ENCODE peak calls at places on chromosomes 13 and 19, in five cellular contexts. W is neuronal stem cell, M is H9, I is H1, Z is trophoblast cell. U is an unnamed sample.

GRCh38 chr19:7083076-7083956 is 13.8 kb downstream of the ZNF557 start:
- DNase-seq in W (no peak), M (no peak), I (no peak), Z (no peak), U (peak; percentile 34)

GRCh38 chr19:47019431-47020041 is at the start of gene NPAS1:
- DNase-seq in W (no peak), M (peak; percentile 66), I (peak; percentile 84), Z (peak; percentile 16), U (no peak)

GRCh38 chr19:12513531-12514061 is 29.0 kb upstream of the ZNF709 start:
- DNase-seq in W (no peak), M (peak; percentile 39), I (no peak), Z (no peak), U (no peak)

GRCh38 chr13:97574926-97575325 is 141.0 kb downstream of the RAP2A start:
- DNase-seq in W (no peak), M (peak; percentile 72), I (peak; percentile 48), Z (peak; percentile 67), U (peak; percentile 56)

GRCh38 chr19:17246681-17247425 is 1.1 kb upstream of the NR2F6 start:
- DNase-seq in W (no peak), M (no peak), I (peak; percentile 79), Z (peak; percentile 66), U (peak; percentile 87)

GRCh38 chr19:30682576-30683536 is 310.7 kb downstream of the ZNF536 start:
- DNase-seq in W (peak; percentile 51), M (peak; percentile 63), I (peak; percentile 82), Z (peak; percentile 67), U (peak; percentile 71)

GRCh38 chr19:30968210-30968609 is 381.0 kb downstream of the TSHZ3 start:
- DNase-seq in W (no peak), M (no peak), I (no peak), Z (peak; percentile 11), U (no peak)

GRCh38 chr13:100508996-100509395 is 79.6 kb downstream of the GGACT start:
- DNase-seq in W (no peak), M (no peak), I (no peak), Z (no peak), U (no peak)

GRCh38 chr19:48607359-48607755 is 815 bp downstream of the SPACA4 start:
- DNase-seq in W (no peak), M (no peak), I (no peak), Z (no peak), U (no peak)

GRCh38 chr13:83589816-83590215 is 292.5 kb downstream of the SLITRK1 start:
- DNase-seq in W (no peak), M (no peak), I (no peak), Z (no peak), U (no peak)

GRCh38 chr19:14088634-14089411 is 1.7 kb downstream of the SAMD1 start:
- DNase-seq in W (no peak), M (no peak), I (no peak), Z (no peak), U (no peak)

GRCh38 chr19:48250290-48251025 is 5.3 kb downstream of the CARD8 start:
- DNase-seq in W (no peak), M (no peak), I (no peak), Z (peak; percentile 46), U (no peak)

GRCh38 chr13:31742102-31742695 is 2.9 kb downstream of the RXFP2 start:
- DNase-seq in W (peak; percentile 69), M (peak; percentile 66), I (peak; percentile 83), Z (peak; percentile 79), U (peak; percentile 61)

GRCh38 chr13:70758932-70759331 is 650.7 kb upstream of the KLHL1 start:
- DNase-seq in W (no peak), M (no peak), I (no peak), Z (no peak), U (no peak)

GRCh38 chr19:29724102-29724641 is 9.1 kb upstream of the C19orf12 start:
- DNase-seq in W (peak; percentile 30), M (peak; percentile 61), I (peak; percentile 73), Z (no peak), U (peak; percentile 24)

GRCh38 chr19:35269425-35270117 is 809 bp downstream of the USF2 start:
- DNase-seq in W (peak; percentile 76), M (peak; percentile 93), I (peak; percentile 97), Z (peak; percentile 94), U (peak; percentile 74)

GRCh38 chr13:29905845-29906244 is 55.4 kb upstream of the UBL3 start:
- DNase-seq in W (no peak), M (no peak), I (no peak), Z (peak; percentile 72), U (peak; percentile 35)

GRCh38 chr13:51113186-51113881 is 2.3 kb upstream of the C13orf42 start:
- DNase-seq in W (no peak), M (no peak), I (no peak), Z (no peak), U (no peak)

GRCh38 chr13:39401756-39402155 is 201.2 kb downstream of the LHFPL6 start:
- DNase-seq in W (no peak), M (no peak), I (no peak), Z (no peak), U (no peak)

GRCh38 chr13:34166406-34166805 is 348.5 kb downstream of the RFC3 start:
- DNase-seq in W (no peak), M (no peak), I (no peak), Z (peak; percentile 83), U (no peak)

GRCh38 chr13:34162545-34162936 is 344.6 kb downstream of the RFC3 start:
- DNase-seq in W (no peak), M (no peak), I (no peak), Z (peak; percentile 64), U (no peak)

GRCh38 chr13:34164585-34164984 is 346.6 kb downstream of the RFC3 start:
- DNase-seq in W (peak; percentile 26), M (no peak), I (no peak), Z (peak; percentile 70), U (no peak)

GRCh38 chr13:34161829-34162544 is 344.0 kb downstream of the RFC3 start:
- DNase-seq in W (no peak), M (no peak), I (no peak), Z (no peak), U (peak; percentile 96)

DNA sequence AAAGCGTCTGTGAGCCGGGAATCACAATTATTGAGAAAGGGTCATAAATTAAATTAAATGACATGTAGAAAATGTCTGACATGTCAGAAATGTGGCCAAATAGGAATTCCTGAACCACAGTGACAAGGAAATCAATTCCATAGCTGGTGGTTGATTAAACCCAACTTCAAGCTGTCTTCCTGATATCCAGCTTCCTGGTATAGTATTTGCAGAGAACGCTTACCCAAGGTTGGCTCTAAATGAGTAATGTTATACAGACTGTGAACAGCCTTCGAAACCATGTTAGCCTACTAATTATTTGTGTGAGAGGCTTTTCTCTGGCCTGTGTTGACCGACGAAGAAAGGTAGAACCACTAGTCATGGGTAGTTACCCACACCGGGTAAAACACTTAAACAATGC is 347.2 kb downstream of the RFC3 start:
- DNase-seq in W (no peak), M (no peak), I (no peak), Z (no peak), U (no peak)
- H2BK12ac ChIP-seq in W (no peak overlapping the region), M (no peak overlapping the region), I (no peak overlapping the region), Z (no peak overlapping the region), U (no peak overlapping the region)

DNA sequence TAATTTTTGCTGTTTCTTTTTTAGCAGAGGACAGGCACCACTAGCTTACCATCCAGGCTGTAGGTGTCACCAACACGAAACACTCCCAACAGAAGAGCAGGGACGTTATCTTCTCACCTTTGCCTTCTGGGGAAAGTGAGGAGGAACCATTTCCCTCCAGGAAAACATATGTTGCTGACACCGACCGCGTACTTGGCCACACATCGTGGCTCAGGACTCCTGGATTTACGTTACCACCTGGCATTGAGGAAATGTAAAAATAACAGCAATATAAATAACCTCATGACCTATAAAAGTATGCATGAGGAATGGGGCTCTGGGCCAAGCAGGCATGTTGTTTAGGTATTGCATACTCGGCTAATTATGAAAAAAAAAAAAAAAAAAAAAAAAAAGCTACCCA is 525.1 kb downstream of the MYO16 start:
- DNase-seq in W (no peak), M (no peak), I (no peak), Z (peak; percentile 51), U (peak; percentile 45)
- H2AK5ac ChIP-seq in W (no peak overlapping the region), M (no peak overlapping the region), I (no peak overlapping the region), Z (no peak overlapping the region), U (peak overlapping the region; percentile 10)

GRCh38 chr13:35208587-35208986 is 266.5 kb downstream of the NBEA start:
- DNase-seq in W (no peak), M (no peak), I (no peak), Z (no peak), U (no peak)

GRCh38 chr13:35210234-35210633 is 266.3 kb downstream of the MAB21L1 start:
- DNase-seq in W (no peak), M (no peak), I (no peak), Z (no peak), U (no peak)

GRCh38 chr13:35213911-35214310 is 262.6 kb downstream of the MAB21L1 start:
- DNase-seq in W (no peak), M (no peak), I (no peak), Z (no peak), U (no peak)

DNA sequence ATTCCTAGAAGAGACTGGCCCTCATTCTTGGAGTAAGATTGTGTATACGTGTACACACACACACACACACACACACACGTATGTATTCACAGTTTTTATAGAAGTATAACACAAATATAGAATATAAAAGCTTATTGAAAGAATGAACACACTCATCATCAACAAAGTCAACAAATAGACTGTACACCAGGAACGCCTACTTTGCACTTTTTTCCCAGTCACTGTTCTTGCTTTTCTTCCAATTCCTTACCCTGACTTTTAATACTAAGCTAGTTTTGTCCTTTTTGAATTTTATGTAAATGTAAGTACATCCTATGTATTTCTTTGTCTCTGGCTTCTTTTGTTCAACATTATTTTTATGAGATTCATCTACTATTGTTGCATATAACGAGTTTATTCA is 264.5 kb downstream of the MAB21L1 start:
- DNase-seq in W (no peak), M (no peak), I (no peak), Z (no peak), U (no peak)
- H2BK12ac ChIP-seq in W (no peak overlapping the region), M (no peak overlapping the region), I (no peak overlapping the region), Z (no peak overlapping the region), U (no peak overlapping the region)

GRCh38 chr13:41595298-41595697 is 137.9 kb downstream of the RGCC start:
- DNase-seq in W (no peak), M (no peak), I (no peak), Z (no peak), U (no peak)

GRCh38 chr13:41601718-41602445 is 144.5 kb downstream of the RGCC start:
- DNase-seq in W (no peak), M (no peak), I (no peak), Z (no peak), U (peak; percentile 28)

GRCh38 chr13:41599619-41600018 is 142.3 kb downstream of the RGCC start:
- DNase-seq in W (no peak), M (no peak), I (no peak), Z (no peak), U (no peak)

GRCh38 chr13:41596190-41596589 is 138.8 kb downstream of the RGCC start:
- DNase-seq in W (no peak), M (no peak), I (no peak), Z (no peak), U (peak; percentile 24)

DNA sequence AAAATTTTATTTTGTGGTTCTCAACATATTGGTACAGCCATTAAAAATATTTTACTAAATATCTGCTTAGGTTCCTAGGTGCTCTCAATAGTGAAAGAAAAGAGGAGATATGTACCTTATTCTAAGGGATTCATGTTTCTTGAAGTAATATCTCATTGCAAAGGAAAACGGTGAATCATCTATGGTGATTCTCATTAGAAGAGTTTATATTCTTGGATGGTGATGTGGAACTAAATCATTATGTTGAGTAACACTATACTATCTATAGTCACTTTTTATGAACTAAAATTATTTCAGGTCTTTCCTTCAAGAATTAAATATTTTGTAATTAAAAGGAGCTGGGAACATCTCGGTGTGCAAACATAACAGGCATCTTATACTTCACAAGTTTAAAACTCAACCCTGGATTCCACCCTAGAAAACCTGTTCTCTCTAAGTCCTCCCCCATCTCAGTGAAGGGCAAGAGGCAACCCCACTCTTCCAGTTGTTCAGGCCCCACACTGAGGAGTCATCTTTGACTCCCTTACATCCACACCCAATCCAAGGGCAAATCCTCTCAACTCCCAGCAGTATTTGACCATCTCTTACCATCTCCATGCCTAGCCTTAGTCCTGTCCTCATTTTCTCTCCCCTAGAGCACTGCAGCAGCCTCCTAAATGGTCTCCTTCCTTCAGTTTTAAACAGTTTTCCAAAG is 140.1 kb downstream of the RGCC start:
- DNase-seq in W (no peak), M (no peak), I (no peak), Z (no peak), U (no peak)
- H2AK5ac ChIP-seq in W (no peak overlapping the region), M (no peak overlapping the region), I (no peak overlapping the region), Z (no peak overlapping the region), U (peak overlapping the region; percentile 74)